ENCODE peak calls at places on chromosomes 12 and 14, in five cellular contexts. One of them, this sample, is unnamed.

GRCh38 chr12:123854918-123855317 is 92.8 kb downstream of the DNAH10 start:
- DNase-seq in astrocyte of the spinal cord: no peak
- DNase-seq in aorta: no peak
- DNase-seq in kidney tubule cell: no peak
- DNase-seq in stimulated activated CD4-positive, alpha-beta T cell treated with anti-CD3 and anti-CD28 coated beads, Interleukin-1b, Interleukin-23, amount 100 ng/mL, for 24 hours: no peak
- DNase-seq in this sample: no peak

GRCh38 chr12:89211456-89211855 is 140.8 kb downstream of the DUSP6 start:
- DNase-seq in aorta: no peak
- DNase-seq in kidney tubule cell: no peak
- DNase-seq in stimulated activated CD4-positive, alpha-beta T cell treated with anti-CD3 and anti-CD28 coated beads, Interleukin-1b, Interleukin-23, amount 100 ng/mL, for 24 hours: no peak
- DNase-seq in astrocyte of the spinal cord: no peak
- DNase-seq in this sample: peak

GRCh38 chr12:127239781-127240180 is 1027.2 kb upstream of the TMEM132C start:
- DNase-seq in aorta: no peak
- DNase-seq in kidney tubule cell: no peak
- DNase-seq in astrocyte of the spinal cord: no peak
- DNase-seq in stimulated activated CD4-positive, alpha-beta T cell treated with anti-CD3 and anti-CD28 coated beads, Interleukin-1b, Interleukin-23, amount 100 ng/mL, for 24 hours: no peak
- DNase-seq in this sample: no peak

GRCh38 chr14:88667555-88668273 is 104.9 kb downstream of the ZC3H14 start:
- DNase-seq in aorta: peak
- DNase-seq in kidney tubule cell: peak
- DNase-seq in stimulated activated CD4-positive, alpha-beta T cell treated with anti-CD3 and anti-CD28 coated beads, Interleukin-1b, Interleukin-23, amount 100 ng/mL, for 24 hours: peak
- DNase-seq in astrocyte of the spinal cord: peak
- DNase-seq in this sample: peak

GRCh38 chr12:4271433-4272013 is 2.0 kb upstream of the CCND2 start:
- DNase-seq in astrocyte of the spinal cord: no peak
- DNase-seq in kidney tubule cell: no peak
- DNase-seq in aorta: no peak
- DNase-seq in stimulated activated CD4-positive, alpha-beta T cell treated with anti-CD3 and anti-CD28 coated beads, Interleukin-1b, Interleukin-23, amount 100 ng/mL, for 24 hours: peak
- DNase-seq in this sample: no peak

GRCh38 chr12:15862840-15863239 is 19.3 kb upstream of the STRAP start:
- DNase-seq in kidney tubule cell: no peak
- DNase-seq in aorta: no peak
- DNase-seq in stimulated activated CD4-positive, alpha-beta T cell treated with anti-CD3 and anti-CD28 coated beads, Interleukin-1b, Interleukin-23, amount 100 ng/mL, for 24 hours: no peak
- DNase-seq in astrocyte of the spinal cord: no peak
- DNase-seq in this sample: no peak

GRCh38 chr12:3728686-3729085 is 24.2 kb downstream of the CRACR2A start:
- DNase-seq in stimulated activated CD4-positive, alpha-beta T cell treated with anti-CD3 and anti-CD28 coated beads, Interleukin-1b, Interleukin-23, amount 100 ng/mL, for 24 hours: no peak
- DNase-seq in astrocyte of the spinal cord: no peak
- DNase-seq in kidney tubule cell: no peak
- DNase-seq in aorta: no peak
- DNase-seq in this sample: no peak

GRCh38 chr14:34361504-34362011 is 100.5 kb downstream of the SPTSSA start:
- DNase-seq in astrocyte of the spinal cord: no peak
- DNase-seq in aorta: no peak
- DNase-seq in kidney tubule cell: peak
- DNase-seq in stimulated activated CD4-positive, alpha-beta T cell treated with anti-CD3 and anti-CD28 coated beads, Interleukin-1b, Interleukin-23, amount 100 ng/mL, for 24 hours: no peak
- DNase-seq in this sample: no peak

GRCh38 chr12:42135264-42135814 is 9.3 kb downstream of the GXYLT1 start:
- DNase-seq in aorta: no peak
- DNase-seq in astrocyte of the spinal cord: peak
- DNase-seq in kidney tubule cell: peak
- DNase-seq in stimulated activated CD4-positive, alpha-beta T cell treated with anti-CD3 and anti-CD28 coated beads, Interleukin-1b, Interleukin-23, amount 100 ng/mL, for 24 hours: no peak
- DNase-seq in this sample: peak

GRCh38 chr14:32010561-32011188 is 66.4 kb upstream of the ARHGAP5 start:
- DNase-seq in stimulated activated CD4-positive, alpha-beta T cell treated with anti-CD3 and anti-CD28 coated beads, Interleukin-1b, Interleukin-23, amount 100 ng/mL, for 24 hours: no peak
- DNase-seq in aorta: no peak
- DNase-seq in astrocyte of the spinal cord: peak
- DNase-seq in kidney tubule cell: peak
- DNase-seq in this sample: peak

GRCh38 chr14:59771577-59771976 is 99.0 kb downstream of the RTN1 start:
- DNase-seq in kidney tubule cell: no peak
- DNase-seq in stimulated activated CD4-positive, alpha-beta T cell treated with anti-CD3 and anti-CD28 coated beads, Interleukin-1b, Interleukin-23, amount 100 ng/mL, for 24 hours: no peak
- DNase-seq in astrocyte of the spinal cord: peak
- DNase-seq in aorta: no peak
- DNase-seq in this sample: peak

GRCh38 chr12:109768901-109769670 is 55.5 kb downstream of the FAM222A start:
- DNase-seq in stimulated activated CD4-positive, alpha-beta T cell treated with anti-CD3 and anti-CD28 coated beads, Interleukin-1b, Interleukin-23, amount 100 ng/mL, for 24 hours: no peak
- DNase-seq in kidney tubule cell: no peak
- DNase-seq in astrocyte of the spinal cord: no peak
- DNase-seq in aorta: no peak
- DNase-seq in this sample: no peak

GRCh38 chr12:50507930-50508329 is 3.1 kb downstream of the DIP2B start:
- DNase-seq in astrocyte of the spinal cord: no peak
- DNase-seq in kidney tubule cell: no peak
- DNase-seq in aorta: no peak
- DNase-seq in stimulated activated CD4-positive, alpha-beta T cell treated with anti-CD3 and anti-CD28 coated beads, Interleukin-1b, Interleukin-23, amount 100 ng/mL, for 24 hours: no peak
- DNase-seq in this sample: no peak

GRCh38 chr14:90820958-90821357 is 4.7 kb upstream of the TTC7B start:
- DNase-seq in aorta: no peak
- DNase-seq in astrocyte of the spinal cord: peak
- DNase-seq in stimulated activated CD4-positive, alpha-beta T cell treated with anti-CD3 and anti-CD28 coated beads, Interleukin-1b, Interleukin-23, amount 100 ng/mL, for 24 hours: peak
- DNase-seq in kidney tubule cell: peak
- DNase-seq in this sample: peak

GRCh38 chr12:101110856-101111255 is 99.2 kb downstream of the SLC5A8 start:
- DNase-seq in aorta: no peak
- DNase-seq in astrocyte of the spinal cord: no peak
- DNase-seq in stimulated activated CD4-positive, alpha-beta T cell treated with anti-CD3 and anti-CD28 coated beads, Interleukin-1b, Interleukin-23, amount 100 ng/mL, for 24 hours: no peak
- DNase-seq in kidney tubule cell: no peak
- DNase-seq in this sample: no peak